ENCODE peak calls at places on chromosomes 13 and 19, in five cellular contexts. One of them, this sample, is unnamed.

GRCh38 chr19:1396019-1396767 is 5.1 kb downstream of the GAMT start:
- DNase-seq in GOT3: no peak
- DNase-seq in tibial artery: no peak
- DNase-seq in tibial nerve: no peak
- DNase-seq in brain microvascular endothelial cell: no peak
- DNase-seq in this sample: no peak

GRCh38 chr19:588093-588742 is 1.5 kb upstream of the HCN2 start:
- DNase-seq in GOT3: peak; percentile 41
- DNase-seq in tibial artery: no peak
- DNase-seq in tibial nerve: no peak
- DNase-seq in brain microvascular endothelial cell: peak; percentile 77
- DNase-seq in this sample: peak; percentile 67

GRCh38 chr13:113665582-113666323 is 1.3 kb upstream of the GRK1 start:
- DNase-seq in GOT3: no peak
- DNase-seq in tibial artery: peak; percentile 9
- DNase-seq in tibial nerve: no peak
- DNase-seq in brain microvascular endothelial cell: no peak
- DNase-seq in this sample: no peak

GRCh38 chr13:39452412-39452811 is 150.6 kb downstream of the LHFPL6 start:
- DNase-seq in GOT3: no peak
- DNase-seq in tibial artery: no peak
- DNase-seq in tibial nerve: no peak
- DNase-seq in brain microvascular endothelial cell: no peak
- DNase-seq in this sample: no peak

GRCh38 chr19:3606690-3607289 is at the start of gene TBXA2R:
- DNase-seq in GOT3: peak; percentile 47
- DNase-seq in tibial artery: peak; percentile 88
- DNase-seq in tibial nerve: peak; percentile 82
- DNase-seq in brain microvascular endothelial cell: peak; percentile 57
- DNase-seq in this sample: no peak

GRCh38 chr19:17943284-17944221 is 10.7 kb downstream of the CCDC124 start:
- DNase-seq in GOT3: no peak
- DNase-seq in tibial artery: no peak
- DNase-seq in tibial nerve: no peak
- DNase-seq in brain microvascular endothelial cell: no peak
- DNase-seq in this sample: no peak

GRCh38 chr13:19650742-19651141 is 17.3 kb downstream of the MPHOSPH8 start:
- DNase-seq in GOT3: no peak
- DNase-seq in tibial artery: no peak
- DNase-seq in tibial nerve: no peak
- DNase-seq in brain microvascular endothelial cell: no peak
- DNase-seq in this sample: no peak

GRCh38 chr19:51727349-51727880 is 3.6 kb upstream of the HAS1 start:
- DNase-seq in GOT3: no peak
- DNase-seq in tibial artery: no peak
- DNase-seq in tibial nerve: no peak
- DNase-seq in brain microvascular endothelial cell: peak; percentile 16
- DNase-seq in this sample: peak; percentile 55

GRCh38 chr13:72983085-72983768 is 75.6 kb upstream of the KLF5 start:
- DNase-seq in GOT3: no peak
- DNase-seq in tibial artery: no peak
- DNase-seq in tibial nerve: no peak
- DNase-seq in brain microvascular endothelial cell: peak; percentile 25
- DNase-seq in this sample: peak; percentile 92

GRCh38 chr13:93625536-93625935 is 398.9 kb downstream of the GPC6 start:
- DNase-seq in GOT3: no peak
- DNase-seq in tibial artery: no peak
- DNase-seq in tibial nerve: no peak
- DNase-seq in brain microvascular endothelial cell: no peak
- DNase-seq in this sample: peak; percentile 5

GRCh38 chr19:53977991-53978731 is 13.3 kb upstream of the CACNG6 start:
- DNase-seq in GOT3: peak; percentile 31
- DNase-seq in tibial artery: peak; percentile 48
- DNase-seq in tibial nerve: peak; percentile 25
- DNase-seq in brain microvascular endothelial cell: peak; percentile 91
- DNase-seq in this sample: peak; percentile 56

GRCh38 chr19:913080-913748 is at the start of gene R3HDM4:
- DNase-seq in GOT3: peak; percentile 20
- DNase-seq in tibial artery: peak; percentile 63
- DNase-seq in tibial nerve: peak; percentile 67
- DNase-seq in brain microvascular endothelial cell: no peak
- DNase-seq in this sample: no peak

GRCh38 chr19:611506-611869 is 21.8 kb downstream of the HCN2 start:
- DNase-seq in GOT3: no peak
- DNase-seq in tibial artery: no peak
- DNase-seq in tibial nerve: no peak
- DNase-seq in brain microvascular endothelial cell: peak; percentile 98
- DNase-seq in this sample: peak; percentile 26

GRCh38 chr19:48053856-48054255 is 10.0 kb upstream of the CABP5 start:
- DNase-seq in GOT3: no peak
- DNase-seq in tibial artery: no peak
- DNase-seq in tibial nerve: no peak
- DNase-seq in brain microvascular endothelial cell: no peak
- DNase-seq in this sample: no peak

GRCh38 chr19:1066748-1067340 is at the start of gene ARHGAP45:
- DNase-seq in GOT3: no peak
- DNase-seq in tibial artery: no peak
- DNase-seq in tibial nerve: no peak
- DNase-seq in brain microvascular endothelial cell: no peak
- DNase-seq in this sample: no peak

GRCh38 chr19:41175825-41176734 is 16.9 kb upstream of the CYP2S1 start:
- DNase-seq in GOT3: no peak
- DNase-seq in tibial artery: peak; percentile 62
- DNase-seq in tibial nerve: peak; percentile 53
- DNase-seq in brain microvascular endothelial cell: peak; percentile 69
- DNase-seq in this sample: peak; percentile 63

GRCh38 chr19:736125-736524 is 14.8 kb upstream of the MISP start:
- DNase-seq in GOT3: no peak
- DNase-seq in tibial artery: no peak
- DNase-seq in tibial nerve: no peak
- DNase-seq in brain microvascular endothelial cell: no peak
- DNase-seq in this sample: no peak

GRCh38 chr13:22402682-22403081 is 731.8 kb downstream of the FGF9 start:
- DNase-seq in GOT3: no peak
- DNase-seq in tibial artery: no peak
- DNase-seq in tibial nerve: no peak
- DNase-seq in brain microvascular endothelial cell: no peak
- DNase-seq in this sample: no peak

GRCh38 chr19:41588497-41589209 is 12.7 kb downstream of the CEACAM21 start:
- DNase-seq in GOT3: no peak
- DNase-seq in tibial artery: no peak
- DNase-seq in tibial nerve: peak; percentile 25
- DNase-seq in brain microvascular endothelial cell: peak; percentile 39
- DNase-seq in this sample: no peak

GRCh38 chr13:31234729-31235128 is 35.0 kb downstream of the B3GLCT start:
- DNase-seq in GOT3: no peak
- DNase-seq in tibial artery: no peak
- DNase-seq in tibial nerve: no peak
- DNase-seq in brain microvascular endothelial cell: no peak
- DNase-seq in this sample: no peak

GRCh38 chr13:24271611-24272451 is 37.5 kb upstream of the C1QTNF9 start:
- DNase-seq in GOT3: no peak
- DNase-seq in tibial artery: peak; percentile 52
- DNase-seq in tibial nerve: peak; percentile 48
- DNase-seq in brain microvascular endothelial cell: peak; percentile 78
- DNase-seq in this sample: peak; percentile 40

GRCh38 chr13:23799945-23800344 is 89.3 kb downstream of the MIPEP start:
- DNase-seq in GOT3: no peak
- DNase-seq in tibial artery: no peak
- DNase-seq in tibial nerve: no peak
- DNase-seq in brain microvascular endothelial cell: peak; percentile 21
- DNase-seq in this sample: no peak

GRCh38 chr19:4711211-4711610 is 12.4 kb downstream of the DPP9 start:
- DNase-seq in GOT3: no peak
- DNase-seq in tibial artery: no peak
- DNase-seq in tibial nerve: no peak
- DNase-seq in brain microvascular endothelial cell: no peak
- DNase-seq in this sample: no peak

GRCh38 chr19:50795665-50796073 is 5.5 kb downstream of the ACP4 start:
- DNase-seq in GOT3: no peak
- DNase-seq in tibial artery: no peak
- DNase-seq in tibial nerve: no peak
- DNase-seq in brain microvascular endothelial cell: no peak
- DNase-seq in this sample: no peak

GRCh38 chr13:113207890-113208423 is 512 bp downstream of the PCID2 start:
- DNase-seq in GOT3: no peak
- DNase-seq in tibial artery: no peak
- DNase-seq in tibial nerve: no peak
- DNase-seq in brain microvascular endothelial cell: peak; percentile 37
- DNase-seq in this sample: no peak

GRCh38 chr13:51839711-51840110 is 5.3 kb downstream of the TMEM272 start:
- DNase-seq in GOT3: no peak
- DNase-seq in tibial artery: no peak
- DNase-seq in tibial nerve: no peak
- DNase-seq in brain microvascular endothelial cell: no peak
- DNase-seq in this sample: no peak

GRCh38 chr19:44258139-44258538 is 1.5 kb upstream of the ZNF233 start:
- DNase-seq in GOT3: no peak
- DNase-seq in tibial artery: no peak
- DNase-seq in tibial nerve: no peak
- DNase-seq in brain microvascular endothelial cell: no peak
- DNase-seq in this sample: no peak